ENCODE peak calls at places on chromosomes 12 and 14, in four cellular contexts. One of them, this sample, is unnamed.

GRCh38 chr12:14482886-14483285 is 84.8 kb downstream of the PLBD1 start:
- DNase-seq in IMR-90: no peak
- DNase-seq in H9: no peak
- DNase-seq in neuronal stem cell: no peak
- DNase-seq in this sample: no peak

GRCh38 chr14:80213602-80214001 is 2.3 kb upstream of the DIO2 start:
- DNase-seq in H9: peak; percentile 70
- DNase-seq in IMR-90: peak; percentile 59
- DNase-seq in neuronal stem cell: no peak
- DNase-seq in this sample: peak; percentile 84

GRCh38 chr12:72006766-72007165 is 68.1 kb downstream of the TPH2 start:
- DNase-seq in neuronal stem cell: no peak
- DNase-seq in IMR-90: no peak
- DNase-seq in H9: no peak
- DNase-seq in this sample: no peak

GRCh38 chr12:58893421-58893986 is 26.8 kb downstream of the LRIG3 start:
- DNase-seq in IMR-90: peak; percentile 61
- DNase-seq in H9: no peak
- DNase-seq in neuronal stem cell: no peak
- DNase-seq in this sample: no peak

GRCh38 chr14:33592298-33592697 is 358.6 kb downstream of the EGLN3 start:
- DNase-seq in H9: no peak
- DNase-seq in IMR-90: no peak
- DNase-seq in neuronal stem cell: no peak
- DNase-seq in this sample: peak; percentile 39

GRCh38 chr12:49652921-49653520 is 29.7 kb downstream of the PRPF40B start:
- DNase-seq in IMR-90: no peak
- DNase-seq in neuronal stem cell: no peak
- DNase-seq in H9: no peak
- DNase-seq in this sample: no peak

GRCh38 chr12:99043319-99043914 is 398.3 kb downstream of the APAF1 start:
- DNase-seq in H9: peak; percentile 71
- DNase-seq in neuronal stem cell: peak; percentile 71
- DNase-seq in IMR-90: peak; percentile 64
- DNase-seq in this sample: peak; percentile 74

GRCh38 chr12:93857279-93857894 is 180.2 kb downstream of the CRADD start:
- DNase-seq in IMR-90: peak; percentile 84
- DNase-seq in H9: no peak
- DNase-seq in neuronal stem cell: no peak
- DNase-seq in this sample: no peak

GRCh38 chr12:4567073-4567881 is 5.3 kb downstream of the DYRK4 start:
- DNase-seq in neuronal stem cell: no peak
- DNase-seq in H9: no peak
- DNase-seq in IMR-90: no peak
- DNase-seq in this sample: no peak

GRCh38 chr12:6550294-6551062 is 5.4 kb downstream of the IFFO1 start:
- DNase-seq in neuronal stem cell: no peak
- DNase-seq in IMR-90: no peak
- DNase-seq in H9: no peak
- DNase-seq in this sample: no peak

GRCh38 chr12:52949413-52950331 is 754 bp downstream of the KRT18 start:
- DNase-seq in neuronal stem cell: no peak
- DNase-seq in IMR-90: peak; percentile 95
- DNase-seq in H9: peak; percentile 85
- DNase-seq in this sample: peak; percentile 96

GRCh38 chr14:32366256-32366655 is 37.2 kb downstream of the AKAP6 start:
- DNase-seq in IMR-90: no peak
- DNase-seq in H9: no peak
- DNase-seq in neuronal stem cell: no peak
- DNase-seq in this sample: peak; percentile 53

GRCh38 chr14:58724702-58725101 is 86.9 kb downstream of the DACT1 start:
- DNase-seq in IMR-90: no peak
- DNase-seq in H9: no peak
- DNase-seq in neuronal stem cell: no peak
- DNase-seq in this sample: no peak

GRCh38 chr12:110122929-110123328 is 1.2 kb upstream of the IFT81 start:
- DNase-seq in neuronal stem cell: no peak
- DNase-seq in IMR-90: no peak
- DNase-seq in H9: no peak
- DNase-seq in this sample: no peak

GRCh38 chr12:52831251-52831650 is 2.9 kb downstream of the KRT79 start:
- DNase-seq in IMR-90: no peak
- DNase-seq in neuronal stem cell: no peak
- DNase-seq in H9: no peak
- DNase-seq in this sample: no peak

GRCh38 chr12:122656298-122656697 is 46.9 kb downstream of the HCAR2 start:
- DNase-seq in neuronal stem cell: no peak
- DNase-seq in IMR-90: no peak
- DNase-seq in H9: no peak
- DNase-seq in this sample: no peak

GRCh38 chr14:35336171-35337073 is 44.2 kb downstream of the PSMA6 start:
- DNase-seq in IMR-90: peak; percentile 85
- DNase-seq in H9: peak; percentile 84
- DNase-seq in neuronal stem cell: no peak
- DNase-seq in this sample: peak; percentile 92

GRCh38 chr14:75434557-75435248 is 6.9 kb downstream of the JDP2 start:
- DNase-seq in H9: peak; percentile 19
- DNase-seq in neuronal stem cell: no peak
- DNase-seq in IMR-90: no peak
- DNase-seq in this sample: no peak

GRCh38 chr14:89336338-89336737 is 80.7 kb downstream of the FOXN3 start:
- DNase-seq in IMR-90: no peak
- DNase-seq in H9: no peak
- DNase-seq in neuronal stem cell: no peak
- DNase-seq in this sample: peak; percentile 88

GRCh38 chr14:25400607-25401206 is 350.8 kb upstream of the STXBP6 start:
- DNase-seq in IMR-90: peak; percentile 29
- DNase-seq in neuronal stem cell: peak; percentile 55
- DNase-seq in H9: peak; percentile 42
- DNase-seq in this sample: peak; percentile 57

GRCh38 chr12:98345308-98345876 is 170.0 kb upstream of the TMPO start:
- DNase-seq in neuronal stem cell: no peak
- DNase-seq in H9: no peak
- DNase-seq in IMR-90: no peak
- DNase-seq in this sample: peak; percentile 74

GRCh38 chr14:104295681-104296387 is 157.4 kb downstream of the KIF26A start:
- DNase-seq in IMR-90: no peak
- DNase-seq in H9: peak; percentile 15
- DNase-seq in neuronal stem cell: no peak
- DNase-seq in this sample: no peak

GRCh38 chr12:122014781-122015180 is 6.9 kb upstream of the BCL7A start:
- DNase-seq in neuronal stem cell: no peak
- DNase-seq in IMR-90: no peak
- DNase-seq in H9: no peak
- DNase-seq in this sample: no peak

GRCh38 chr14:70361893-70362292 is 2.4 kb upstream of the COX16 start:
- DNase-seq in neuronal stem cell: no peak
- DNase-seq in IMR-90: no peak
- DNase-seq in H9: no peak
- DNase-seq in this sample: no peak

GRCh38 chr14:95319312-95320075 is at the start of gene CLMN:
- DNase-seq in neuronal stem cell: peak; percentile 49
- DNase-seq in IMR-90: peak; percentile 4
- DNase-seq in H9: peak; percentile 52
- DNase-seq in this sample: peak; percentile 69

GRCh38 chr12:115749071-115749470 is 528.4 kb downstream of the MED13L start:
- DNase-seq in IMR-90: no peak
- DNase-seq in H9: no peak
- DNase-seq in neuronal stem cell: no peak
- DNase-seq in this sample: no peak

GRCh38 chr14:91649930-91650329 is 82.0 kb downstream of the CATSPERB start:
- DNase-seq in neuronal stem cell: no peak
- DNase-seq in H9: no peak
- DNase-seq in IMR-90: peak; percentile 49
- DNase-seq in this sample: peak; percentile 25

GRCh38 chr12:51000245-51000644 is 25.9 kb downstream of the SLC11A2 start:
- DNase-seq in IMR-90: peak; percentile 83
- DNase-seq in H9: no peak
- DNase-seq in neuronal stem cell: no peak
- DNase-seq in this sample: no peak

GRCh38 chr12:50725011-50725899 is 38.6 kb upstream of the ATF1 start:
- DNase-seq in neuronal stem cell: no peak
- DNase-seq in H9: no peak
- DNase-seq in IMR-90: peak; percentile 35
- DNase-seq in this sample: no peak

GRCh38 chr14:93736378-93737014 is 51.8 kb downstream of the PRIMA1 start:
- DNase-seq in neuronal stem cell: no peak
- DNase-seq in IMR-90: no peak
- DNase-seq in H9: peak; percentile 52
- DNase-seq in this sample: peak; percentile 21

GRCh38 chr12:7995266-7995963 is 37.1 kb upstream of the FOXJ2 start:
- DNase-seq in H9: peak; percentile 91
- DNase-seq in neuronal stem cell: peak; percentile 49
- DNase-seq in IMR-90: peak; percentile 91
- DNase-seq in this sample: peak; percentile 95

DNA sequence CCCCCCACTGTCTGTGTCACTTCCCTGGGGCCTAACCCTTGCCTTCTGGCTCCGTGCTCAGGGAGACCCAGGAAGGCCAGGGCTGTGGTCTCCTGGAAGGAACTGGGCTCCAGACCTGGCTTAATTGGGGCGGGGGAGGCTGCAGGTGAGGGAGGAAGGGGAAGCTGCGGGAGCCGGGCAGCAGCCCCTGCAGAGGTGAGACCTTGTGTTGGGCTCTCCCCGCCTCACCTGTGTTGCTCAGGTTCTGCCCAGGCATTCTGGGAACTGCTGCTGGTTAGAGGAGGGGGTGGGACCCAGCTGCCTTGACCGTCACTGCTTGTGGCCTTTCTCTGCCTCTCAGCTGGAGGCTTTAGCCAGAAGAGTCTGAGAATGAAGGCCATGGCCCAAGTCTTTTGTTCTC is 247.5 kb downstream of the CHST11 start:
- DNase-seq in H9: peak; percentile 75
- DNase-seq in IMR-90: no peak
- DNase-seq in neuronal stem cell: no peak
- DNase-seq in this sample: peak; percentile 37
- H3K23ac ChIP-seq in H9: no peak overlapping the region
- H3K23ac ChIP-seq in IMR-90: no peak overlapping the region
- H3K23ac ChIP-seq in neuronal stem cell: peak overlapping the region; percentile 76
- H3K23ac ChIP-seq in this sample: no peak overlapping the region

GRCh38 chr14:56534656-56535055 is 44.9 kb upstream of the TMEM260 start:
- DNase-seq in neuronal stem cell: no peak
- DNase-seq in IMR-90: no peak
- DNase-seq in H9: no peak
- DNase-seq in this sample: no peak
- H3K23ac ChIP-seq in neuronal stem cell: no peak overlapping the region
- H3K23ac ChIP-seq in IMR-90: no peak overlapping the region
- H3K23ac ChIP-seq in H9: no peak overlapping the region
- H3K23ac ChIP-seq in this sample: no peak overlapping the region

GRCh38 chr12:131552167-131552863 is 158.6 kb upstream of the SFSWAP start:
- DNase-seq in H9: no peak
- DNase-seq in IMR-90: no peak
- DNase-seq in neuronal stem cell: no peak
- DNase-seq in this sample: no peak
- H3K23ac ChIP-seq in H9: no peak overlapping the region
- H3K23ac ChIP-seq in IMR-90: no peak overlapping the region
- H3K23ac ChIP-seq in neuronal stem cell: no peak overlapping the region
- H3K23ac ChIP-seq in this sample: no peak overlapping the region

GRCh38 chr12:1970331-1970900 is 33.8 kb downstream of the DCP1B start:
- DNase-seq in IMR-90: no peak
- DNase-seq in neuronal stem cell: no peak
- DNase-seq in H9: no peak
- DNase-seq in this sample: peak; percentile 35
- H3K23ac ChIP-seq in IMR-90: no peak overlapping the region
- H3K23ac ChIP-seq in neuronal stem cell: no peak overlapping the region
- H3K23ac ChIP-seq in H9: no peak overlapping the region
- H3K23ac ChIP-seq in this sample: no peak overlapping the region

GRCh38 chr12:40632933-40633332 is 59.3 kb upstream of the CNTN1 start:
- DNase-seq in IMR-90: no peak
- DNase-seq in H9: no peak
- DNase-seq in neuronal stem cell: no peak
- DNase-seq in this sample: no peak

GRCh38 chr12:40632171-40632570 is 60.1 kb upstream of the CNTN1 start:
- DNase-seq in H9: no peak
- DNase-seq in IMR-90: no peak
- DNase-seq in neuronal stem cell: no peak
- DNase-seq in this sample: no peak

GRCh38 chr12:40634431-40635131 is 57.7 kb upstream of the CNTN1 start:
- DNase-seq in neuronal stem cell: no peak
- DNase-seq in IMR-90: no peak
- DNase-seq in H9: no peak
- DNase-seq in this sample: no peak
- H3K23ac ChIP-seq in neuronal stem cell: no peak overlapping the region
- H3K23ac ChIP-seq in IMR-90: no peak overlapping the region
- H3K23ac ChIP-seq in H9: no peak overlapping the region
- H3K23ac ChIP-seq in this sample: no peak overlapping the region

DNA sequence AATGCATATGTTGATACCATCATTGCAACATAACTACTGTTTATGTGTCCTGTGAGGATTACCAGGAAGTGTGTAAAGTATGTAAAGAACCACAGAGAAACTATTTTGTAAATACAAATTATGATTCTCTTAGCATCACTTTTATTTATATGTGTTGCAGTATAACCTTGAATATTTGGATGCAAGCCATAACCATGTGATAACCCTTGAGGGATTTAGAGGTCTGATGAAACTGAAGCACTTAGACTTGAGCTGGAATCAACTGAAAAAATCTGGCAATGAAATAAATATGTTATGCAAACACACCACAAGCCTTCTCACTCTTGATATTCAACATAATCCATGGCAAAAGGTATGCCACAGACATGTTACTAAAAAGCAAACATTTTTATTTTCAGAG is 77.6 kb downstream of the LRRC9 start:
- DNase-seq in H9: no peak
- DNase-seq in IMR-90: no peak
- DNase-seq in neuronal stem cell: no peak
- DNase-seq in this sample: no peak
- H3K23ac ChIP-seq in H9: no peak overlapping the region
- H3K23ac ChIP-seq in IMR-90: no peak overlapping the region
- H3K23ac ChIP-seq in neuronal stem cell: no peak overlapping the region
- H3K23ac ChIP-seq in this sample: no peak overlapping the region

This sample was measured in mesendoderm.